ENCODE peak calls at places on chromosomes 6 and 20, in four cellular contexts. D is choroid plexus epithelial cell, X is left ventricle myocardium inferior, U is HCT116. O is an unnamed sample.

GRCh38 chr20:64223526-64224067 is 32.0 kb upstream of the PCMTD2 start:
- DNase-seq in X (peak), U (no peak), D (peak), O (peak)

GRCh38 chr6:15110721-15111354 is 135.0 kb upstream of the JARID2 start:
- DNase-seq in X (no peak), D (no peak), U (no peak), O (no peak)

GRCh38 chr6:72787521-72788031 is 165.7 kb downstream of the KCNQ5 start:
- DNase-seq in U (no peak), X (no peak), D (peak), O (peak)

GRCh38 chr6:126657556-126658129 is 317.7 kb downstream of the CENPW start:
- DNase-seq in U (peak), D (peak), X (no peak), O (peak)

GRCh38 chr20:36802326-36803223 is 29.0 kb upstream of the DSN1 start:
- DNase-seq in X (no peak), U (no peak), D (peak), O (peak)

GRCh38 chr6:109867009-109867969 is 110.8 kb upstream of the GPR6 start:
- DNase-seq in X (peak), D (peak), U (no peak), O (no peak)

GRCh38 chr6:35725721-35726438 is 11.0 kb upstream of the ARMC12 start:
- DNase-seq in X (peak), D (peak), U (no peak), O (no peak)

GRCh38 chr6:47670851-47671250 is 27.5 kb upstream of the ADGRF4 start:
- DNase-seq in X (no peak), U (no peak), D (no peak), O (no peak)

GRCh38 chr20:16415079-16415478 is 158.2 kb downstream of the KIF16B start:
- DNase-seq in U (no peak), X (no peak), D (peak), O (no peak)

GRCh38 chr6:6483168-6483567 is 105.4 kb upstream of the LY86 start:
- DNase-seq in D (no peak), U (no peak), X (no peak), O (no peak)

DNA sequence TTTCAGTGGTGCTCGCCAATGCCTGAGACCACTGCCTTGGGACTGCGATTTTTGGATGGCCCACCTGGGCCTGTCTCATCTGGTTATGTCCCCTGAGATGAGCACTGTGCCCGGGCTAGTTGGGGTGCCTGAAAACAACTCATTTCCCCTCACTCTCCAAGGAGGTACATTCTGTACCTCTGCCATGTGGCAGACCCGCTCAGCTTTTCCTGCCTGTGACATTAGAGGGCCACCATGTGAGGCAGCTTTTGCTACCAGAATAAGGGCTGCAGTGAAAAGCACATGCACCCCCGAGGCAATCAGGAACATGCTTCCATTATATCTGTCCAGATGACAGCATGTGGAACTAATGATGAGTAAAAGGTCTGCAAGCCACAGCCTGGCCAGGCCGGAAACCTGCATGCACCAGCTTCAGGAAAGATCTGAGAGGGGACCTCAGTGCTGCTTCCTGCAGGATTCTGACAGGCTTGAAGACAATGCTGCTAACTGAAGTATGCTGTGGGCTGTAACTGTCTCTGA is 11.3 kb upstream of the SRSF6 start:
- DNase-seq in D (no peak), U (no peak), X (no peak), O (no peak)
- H3K4me3 ChIP-seq in D (no peak), U (no peak), X (no peak), O (no peak)

DNA sequence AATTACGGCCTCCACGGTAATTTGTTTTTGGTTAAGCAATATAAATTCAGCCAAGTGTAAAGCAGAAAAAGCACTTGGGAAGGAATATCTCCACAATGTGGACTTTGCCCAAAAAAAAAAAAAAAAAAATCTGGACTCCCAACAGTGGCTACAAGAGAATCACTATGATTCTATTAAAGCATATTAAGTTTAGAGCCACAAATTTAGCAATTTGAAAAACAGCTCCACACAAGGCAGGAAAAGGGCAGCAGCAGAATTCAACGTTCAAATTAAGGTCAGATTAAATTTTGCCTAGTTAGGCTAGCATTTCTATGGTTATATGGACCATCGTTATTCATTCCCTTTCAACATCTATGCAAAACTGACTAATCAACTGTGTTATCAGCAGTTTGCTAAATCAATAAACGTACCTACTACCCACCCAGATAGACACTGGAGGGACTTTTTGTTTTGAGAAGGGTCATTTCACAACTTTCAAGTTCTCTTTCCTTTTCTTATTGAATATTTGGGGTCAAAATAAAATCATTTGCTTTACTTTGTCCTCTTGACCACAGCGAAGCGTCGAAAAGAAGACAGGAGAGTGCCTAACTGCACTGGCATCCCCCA is 1.0 kb downstream of the MCM9 start:
- DNase-seq in U (no peak), D (no peak), X (no peak), O (no peak)
- H3K4me3 ChIP-seq in U (peak), D (peak), X (peak), O (peak)

DNA sequence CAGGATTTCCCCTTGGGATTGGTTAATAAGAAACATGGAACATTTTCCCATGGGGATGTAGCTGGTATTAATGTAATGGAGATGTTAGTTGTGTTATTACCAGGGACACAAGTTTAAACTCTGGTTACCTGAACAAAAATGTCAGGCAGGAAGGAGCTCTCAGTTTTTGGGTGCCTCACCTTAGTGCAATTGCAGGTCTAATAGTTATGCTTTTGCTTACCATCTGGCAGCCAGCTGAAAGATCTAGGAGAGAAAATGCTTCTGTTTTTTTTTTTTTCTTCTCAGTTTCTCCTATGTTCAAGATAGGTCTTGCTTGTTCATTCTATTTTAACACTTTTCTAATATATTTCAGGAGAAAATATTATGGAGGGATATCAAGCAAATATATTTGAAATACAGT is 4.1 kb upstream of the UBE2J1 start:
- DNase-seq in U (no peak), D (no peak), X (no peak), O (no peak)
- H3K4me3 ChIP-seq in U (no peak), D (no peak), X (no peak), O (no peak)

GRCh38 chr6:85945454-85946185 is 302.9 kb upstream of the SYNCRIP start:
- DNase-seq in D (no peak), X (no peak), U (no peak), O (no peak)
- H3K4me3 ChIP-seq in D (no peak), X (no peak), U (no peak), O (no peak)

DNA sequence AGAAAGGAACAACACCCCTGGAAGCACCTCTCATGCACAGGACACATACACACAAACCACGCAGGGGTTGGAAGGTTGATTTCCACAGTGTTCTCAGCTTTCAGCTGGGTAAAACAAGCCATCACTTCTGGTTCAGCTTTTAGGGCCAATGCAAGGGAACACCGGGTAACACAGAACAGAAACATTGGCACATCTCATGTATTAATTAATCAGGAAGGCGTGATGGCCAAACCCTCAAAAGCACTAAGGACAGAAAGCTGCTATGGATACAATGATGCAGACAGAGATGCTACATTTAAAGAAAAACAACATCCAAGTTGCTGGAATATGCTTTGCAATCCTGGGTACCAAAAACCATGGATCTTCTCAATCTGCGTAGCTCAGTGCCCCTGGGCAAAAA is 104.3 kb upstream of the BEND6 start:
- DNase-seq in D (no peak), X (no peak), U (no peak), O (no peak)
- H3K4me3 ChIP-seq in D (peak), X (peak), U (no peak), O (peak)